ENCODE peak calls at places on chromosomes 16 and 17, in four cellular contexts. One of them, this sample, is unnamed.
A peak's percentile ranks its signal among the peaks of the same experiment; 100 is the strongest.

GRCh38 chr17:35915153-35915969 is 15.2 kb downstream of the RDM1 start:
- DNase-seq in tibial nerve: no peak
- DNase-seq in fibroblast of the aortic adventitia: no peak
- DNase-seq in psoas muscle: no peak
- DNase-seq in this sample: peak; percentile 24

GRCh38 chr16:10552998-10553491 is 27.4 kb downstream of the EMP2 start:
- DNase-seq in psoas muscle: peak; percentile 61
- DNase-seq in tibial nerve: no peak
- DNase-seq in fibroblast of the aortic adventitia: no peak
- DNase-seq in this sample: no peak

GRCh38 chr16:19524356-19524865 is 669 bp downstream of the CCP110 start:
- DNase-seq in psoas muscle: no peak
- DNase-seq in fibroblast of the aortic adventitia: no peak
- DNase-seq in tibial nerve: no peak
- DNase-seq in this sample: no peak

GRCh38 chr17:14737984-14738651 is 437.2 kb downstream of the HS3ST3B1 start:
- DNase-seq in psoas muscle: peak; percentile 91
- DNase-seq in tibial nerve: peak; percentile 19
- DNase-seq in fibroblast of the aortic adventitia: peak; percentile 93
- DNase-seq in this sample: peak; percentile 73

GRCh38 chr17:27553019-27553511 is 77.9 kb upstream of the LGALS9 start:
- DNase-seq in tibial nerve: no peak
- DNase-seq in psoas muscle: no peak
- DNase-seq in fibroblast of the aortic adventitia: peak; percentile 36
- DNase-seq in this sample: no peak

GRCh38 chr16:74216319-74216718 is 80.3 kb upstream of the PSMD7 start:
- DNase-seq in psoas muscle: no peak
- DNase-seq in tibial nerve: no peak
- DNase-seq in fibroblast of the aortic adventitia: no peak
- DNase-seq in this sample: no peak

GRCh38 chr17:35932576-35932975 is 2.0 kb upstream of the RDM1 start:
- DNase-seq in psoas muscle: no peak
- DNase-seq in fibroblast of the aortic adventitia: peak; percentile 57
- DNase-seq in tibial nerve: no peak
- DNase-seq in this sample: no peak

GRCh38 chr16:50195756-50196155 is 42.6 kb downstream of the TENT4B start:
- DNase-seq in tibial nerve: no peak
- DNase-seq in fibroblast of the aortic adventitia: no peak
- DNase-seq in psoas muscle: no peak
- DNase-seq in this sample: no peak

GRCh38 chr17:1783834-1784611 is 22.2 kb downstream of the SERPINF1 start:
- DNase-seq in psoas muscle: peak; percentile 93
- DNase-seq in fibroblast of the aortic adventitia: peak; percentile 99
- DNase-seq in tibial nerve: peak; percentile 82
- DNase-seq in this sample: no peak

GRCh38 chr17:75289832-75290337 is 652 bp upstream of the SLC25A19 start:
- DNase-seq in psoas muscle: no peak
- DNase-seq in tibial nerve: peak; percentile 54
- DNase-seq in fibroblast of the aortic adventitia: peak; percentile 63
- DNase-seq in this sample: no peak

GRCh38 chr17:72730091-72730490 is 362.4 kb downstream of the SLC39A11 start:
- DNase-seq in fibroblast of the aortic adventitia: peak; percentile 8
- DNase-seq in tibial nerve: no peak
- DNase-seq in psoas muscle: no peak
- DNase-seq in this sample: peak; percentile 67

GRCh38 chr16:83473109-83473508 is 334.7 kb upstream of the HSBP1 start:
- DNase-seq in psoas muscle: no peak
- DNase-seq in tibial nerve: no peak
- DNase-seq in fibroblast of the aortic adventitia: peak; percentile 42
- DNase-seq in this sample: no peak

GRCh38 chr16:15949210-15950166 is at the start of gene ABCC1:
- DNase-seq in fibroblast of the aortic adventitia: no peak
- DNase-seq in tibial nerve: no peak
- DNase-seq in psoas muscle: peak; percentile 69
- DNase-seq in this sample: no peak

GRCh38 chr17:7173687-7174602 is 5.2 kb downstream of the ASGR1 start:
- DNase-seq in fibroblast of the aortic adventitia: no peak
- DNase-seq in tibial nerve: peak; percentile 26
- DNase-seq in psoas muscle: peak; percentile 72
- DNase-seq in this sample: no peak

GRCh38 chr17:17151055-17151454 is 55.1 kb downstream of the PLD6 start:
- DNase-seq in tibial nerve: no peak
- DNase-seq in psoas muscle: no peak
- DNase-seq in fibroblast of the aortic adventitia: peak; percentile 78
- DNase-seq in this sample: peak; percentile 18

GRCh38 chr16:89411335-89411850 is 79.0 kb downstream of the ANKRD11 start:
- DNase-seq in fibroblast of the aortic adventitia: no peak
- DNase-seq in psoas muscle: no peak
- DNase-seq in tibial nerve: no peak
- DNase-seq in this sample: no peak
- H3K4me3 ChIP-seq in fibroblast of the aortic adventitia: no peak overlapping the region
- H3K4me3 ChIP-seq in psoas muscle: no peak overlapping the region
- H3K4me3 ChIP-seq in tibial nerve: no peak overlapping the region
- H3K4me3 ChIP-seq in this sample: no peak overlapping the region

DNA sequence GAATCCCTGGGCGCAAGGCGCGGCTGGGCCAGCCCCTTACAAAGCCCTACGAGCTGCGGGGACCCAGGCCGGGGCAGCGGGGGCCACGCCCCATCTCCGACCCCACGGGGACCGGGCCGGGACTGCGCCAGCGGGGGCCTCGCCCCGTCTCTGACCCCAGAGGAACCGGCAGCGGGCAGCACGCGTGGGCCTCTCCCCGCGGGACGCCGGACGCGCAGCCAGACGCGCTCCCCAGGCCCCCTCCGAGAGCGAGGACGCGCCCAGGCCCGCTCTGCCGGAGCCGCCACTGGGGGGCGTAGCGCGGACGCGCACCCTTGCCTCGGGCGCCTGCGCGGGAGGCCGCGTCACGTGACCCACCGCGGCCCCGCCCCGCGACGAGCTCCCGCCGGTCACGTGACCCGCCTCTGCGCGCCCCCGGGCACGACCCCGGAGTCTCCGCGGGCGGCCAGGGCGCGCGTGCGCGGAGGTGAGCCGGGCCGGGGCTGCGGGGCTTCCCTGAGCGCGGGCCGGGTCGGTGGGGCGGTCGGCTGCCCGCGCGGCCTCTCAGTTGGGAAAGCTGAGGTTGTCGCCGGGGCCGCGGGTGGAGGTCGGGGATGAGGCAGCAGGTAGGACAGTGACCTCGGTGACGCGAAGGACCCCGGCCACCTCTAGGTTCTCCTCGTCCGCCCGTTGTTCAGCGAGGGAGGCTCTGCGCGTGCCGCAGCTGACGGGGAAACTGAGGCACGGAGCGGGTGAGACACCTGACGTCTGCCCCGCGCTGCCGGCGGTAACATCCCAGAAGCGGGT is at the start of gene GAA:
- DNase-seq in tibial nerve: peak; percentile 69
- DNase-seq in psoas muscle: peak; percentile 94
- DNase-seq in fibroblast of the aortic adventitia: peak; percentile 77
- DNase-seq in this sample: no peak
- TF ChIP-seq CTCF in tibial nerve: peak; percentile 100
- TF ChIP-seq CTCF in psoas muscle: peak; percentile 83
- TF ChIP-seq CTCF in fibroblast of the aortic adventitia: peak; percentile 62
- TF ChIP-seq CTCF in this sample: peak; percentile 60

GRCh38 chr16:67177743-67178699 is 5.7 kb downstream of the MATCAP1 start:
- DNase-seq in psoas muscle: peak; percentile 81
- DNase-seq in tibial nerve: no peak
- DNase-seq in fibroblast of the aortic adventitia: no peak
- DNase-seq in this sample: no peak
- H3K4me3 ChIP-seq in psoas muscle: peak overlapping the region; percentile 60
- H3K4me3 ChIP-seq in tibial nerve: peak overlapping the region; percentile 50
- H3K4me3 ChIP-seq in fibroblast of the aortic adventitia: peak overlapping the region; percentile 40
- H3K4me3 ChIP-seq in this sample: peak overlapping the region; percentile 43

DNA sequence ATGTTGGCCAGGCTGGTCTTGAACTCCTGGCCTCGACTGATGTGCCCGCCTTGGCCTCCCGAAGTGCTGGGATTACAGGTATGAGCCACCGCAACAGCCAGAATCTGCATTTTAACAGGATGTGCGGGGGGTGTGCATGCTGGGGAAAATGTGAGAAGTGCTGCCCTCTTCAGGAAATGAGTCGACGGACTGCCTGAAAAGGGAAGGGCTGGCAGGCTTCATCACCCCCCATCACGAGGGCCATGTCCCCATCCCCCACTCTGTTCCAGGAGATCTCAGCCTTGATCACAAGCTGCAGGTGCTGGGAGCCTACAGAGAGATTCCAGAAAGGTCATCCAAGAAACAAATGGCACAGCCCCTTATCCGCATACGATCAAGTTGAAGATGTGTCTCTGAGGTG is 195.3 kb upstream of the RPL38 start:
- DNase-seq in psoas muscle: no peak
- DNase-seq in fibroblast of the aortic adventitia: no peak
- DNase-seq in tibial nerve: no peak
- DNase-seq in this sample: no peak
- TF ChIP-seq CTCF in psoas muscle: no peak
- TF ChIP-seq CTCF in fibroblast of the aortic adventitia: no peak
- TF ChIP-seq CTCF in tibial nerve: no peak
- TF ChIP-seq CTCF in this sample: peak; percentile 1

DNA sequence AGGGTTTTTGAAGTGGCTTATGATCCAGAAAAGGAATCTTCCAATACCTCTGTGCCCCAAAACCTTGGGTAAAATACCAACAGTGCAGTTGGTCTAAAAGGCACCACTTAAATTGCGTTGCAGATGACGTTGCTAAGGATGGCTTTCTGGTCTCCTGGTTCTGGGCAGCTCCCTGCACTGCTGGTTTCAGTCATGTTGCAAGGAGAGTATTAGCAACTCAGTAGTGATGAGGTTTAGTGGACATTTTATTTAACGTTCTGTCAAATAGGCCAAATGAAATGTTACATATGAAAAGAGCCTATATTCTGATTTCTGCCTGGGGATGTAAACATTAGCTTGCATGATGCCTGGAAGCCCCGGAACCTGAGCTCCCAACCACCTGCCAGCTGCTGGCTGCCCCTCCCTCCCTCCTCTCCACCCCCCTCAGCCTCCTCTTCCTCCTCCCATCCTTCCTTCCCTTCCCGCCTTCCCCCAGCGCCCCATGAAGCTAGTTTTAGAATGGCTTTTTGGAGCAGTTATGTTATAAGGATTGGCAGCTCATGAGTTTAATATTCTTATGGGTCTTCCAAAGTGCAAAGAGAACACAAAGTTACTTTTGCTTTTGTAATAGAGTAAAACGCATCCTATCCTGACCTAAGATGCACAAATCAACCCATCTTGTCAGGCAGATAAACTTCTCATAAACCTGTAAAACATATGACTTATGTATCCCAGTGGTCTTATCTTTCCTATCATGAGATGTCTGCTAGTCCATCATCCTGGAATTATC is 20.7 kb downstream of the CD7 start:
- DNase-seq in psoas muscle: no peak
- DNase-seq in tibial nerve: no peak
- DNase-seq in fibroblast of the aortic adventitia: no peak
- DNase-seq in this sample: no peak
- H3K4me3 ChIP-seq in psoas muscle: peak overlapping the region; percentile 67
- H3K4me3 ChIP-seq in tibial nerve: peak overlapping the region; percentile 51
- H3K4me3 ChIP-seq in fibroblast of the aortic adventitia: peak overlapping the region; percentile 61
- H3K4me3 ChIP-seq in this sample: no peak overlapping the region

GRCh38 chr16:3879887-3880564 is 487 bp downstream of the CREBBP start:
- DNase-seq in fibroblast of the aortic adventitia: peak; percentile 44
- DNase-seq in tibial nerve: peak; percentile 55
- DNase-seq in psoas muscle: peak; percentile 91
- DNase-seq in this sample: no peak
- TF ChIP-seq CTCF in fibroblast of the aortic adventitia: peak; percentile 25
- TF ChIP-seq CTCF in tibial nerve: no peak
- TF ChIP-seq CTCF in psoas muscle: peak; percentile 22
- TF ChIP-seq CTCF in this sample: peak; percentile 14

GRCh38 chr16:17275076-17275732 is 195.6 kb downstream of the XYLT1 start:
- DNase-seq in tibial nerve: no peak
- DNase-seq in fibroblast of the aortic adventitia: no peak
- DNase-seq in psoas muscle: no peak
- DNase-seq in this sample: no peak

GRCh38 chr16:17270683-17271109 is 200.1 kb downstream of the XYLT1 start:
- DNase-seq in tibial nerve: no peak
- DNase-seq in fibroblast of the aortic adventitia: no peak
- DNase-seq in psoas muscle: no peak
- DNase-seq in this sample: no peak

GRCh38 chr16:17271687-17272086 is 199.1 kb downstream of the XYLT1 start:
- DNase-seq in psoas muscle: no peak
- DNase-seq in fibroblast of the aortic adventitia: peak; percentile 48
- DNase-seq in tibial nerve: peak; percentile 38
- DNase-seq in this sample: peak; percentile 1

GRCh38 chr16:17273142-17273561 is 197.6 kb downstream of the XYLT1 start:
- DNase-seq in tibial nerve: no peak
- DNase-seq in fibroblast of the aortic adventitia: peak; percentile 93
- DNase-seq in psoas muscle: no peak
- DNase-seq in this sample: peak; percentile 6

GRCh38 chr16:17272716-17273115 is 198.0 kb downstream of the XYLT1 start:
- DNase-seq in tibial nerve: no peak
- DNase-seq in psoas muscle: no peak
- DNase-seq in fibroblast of the aortic adventitia: no peak
- DNase-seq in this sample: no peak
- H3K4me3 ChIP-seq in tibial nerve: no peak overlapping the region
- H3K4me3 ChIP-seq in psoas muscle: no peak overlapping the region
- H3K4me3 ChIP-seq in fibroblast of the aortic adventitia: no peak overlapping the region
- H3K4me3 ChIP-seq in this sample: no peak overlapping the region